ENCODE peak calls at places on chromosome 1, in seven cellular contexts. B, O, A, M, U, J and T are unnamed samples.

GRCh38 chr1:227742738-227743715 is 7.8 kb downstream of the SNAP47 start:
- DNase-seq in B (no peak), A (no peak), J (no peak), U (no peak), O (no peak), M (no peak), T (no peak)

GRCh38 chr1:70486676-70487470 is 75.8 kb downstream of the CTH start:
- DNase-seq in M (no peak), U (peak; percentile 69), J (peak; percentile 19), A (peak; percentile 39), B (no peak), O (peak; percentile 72), T (peak; percentile 92)

GRCh38 chr1:902802-903201 is 20.9 kb upstream of the SAMD11 start:
- DNase-seq in O (no peak), A (no peak), B (no peak), J (no peak), U (no peak), M (peak; percentile 48), T (no peak)

GRCh38 chr1:167105841-167106461 is 12.1 kb downstream of the STYXL2 start:
- DNase-seq in J (no peak), A (no peak), U (no peak), B (no peak), O (no peak), M (no peak), T (no peak)

GRCh38 chr1:203702130-203702577 is 62.8 kb upstream of the LAX1 start:
- DNase-seq in U (peak; percentile 70), J (peak; percentile 76), O (no peak), M (no peak), A (peak; percentile 39), B (peak; percentile 55), T (peak; percentile 40)

GRCh38 chr1:109777980-109778625 is 14.4 kb upstream of the EPS8L3 start:
- DNase-seq in U (peak; percentile 21), B (no peak), A (no peak), J (no peak), O (no peak), M (no peak), T (no peak)

GRCh38 chr1:230149751-230150584 is 82.9 kb downstream of the GALNT2 start:
- DNase-seq in M (no peak), U (no peak), J (no peak), O (no peak), A (no peak), B (no peak), T (no peak)

GRCh38 chr1:39692152-39693064 is 1.2 kb upstream of the HPCAL4 start:
- DNase-seq in B (peak; percentile 10), M (no peak), O (no peak), U (no peak), A (no peak), J (no peak), T (no peak)

GRCh38 chr1:186239211-186239610 is 135.8 kb downstream of the TPR start:
- DNase-seq in O (no peak), J (peak; percentile 38), U (no peak), A (no peak), M (no peak), B (no peak), T (peak; percentile 22)

GRCh38 chr1:30085814-30086770 is 637.3 kb downstream of the MATN1 start:
- DNase-seq in B (no peak), A (no peak), U (peak; percentile 64), J (peak; percentile 34), M (no peak), O (no peak), T (no peak)

DNA sequence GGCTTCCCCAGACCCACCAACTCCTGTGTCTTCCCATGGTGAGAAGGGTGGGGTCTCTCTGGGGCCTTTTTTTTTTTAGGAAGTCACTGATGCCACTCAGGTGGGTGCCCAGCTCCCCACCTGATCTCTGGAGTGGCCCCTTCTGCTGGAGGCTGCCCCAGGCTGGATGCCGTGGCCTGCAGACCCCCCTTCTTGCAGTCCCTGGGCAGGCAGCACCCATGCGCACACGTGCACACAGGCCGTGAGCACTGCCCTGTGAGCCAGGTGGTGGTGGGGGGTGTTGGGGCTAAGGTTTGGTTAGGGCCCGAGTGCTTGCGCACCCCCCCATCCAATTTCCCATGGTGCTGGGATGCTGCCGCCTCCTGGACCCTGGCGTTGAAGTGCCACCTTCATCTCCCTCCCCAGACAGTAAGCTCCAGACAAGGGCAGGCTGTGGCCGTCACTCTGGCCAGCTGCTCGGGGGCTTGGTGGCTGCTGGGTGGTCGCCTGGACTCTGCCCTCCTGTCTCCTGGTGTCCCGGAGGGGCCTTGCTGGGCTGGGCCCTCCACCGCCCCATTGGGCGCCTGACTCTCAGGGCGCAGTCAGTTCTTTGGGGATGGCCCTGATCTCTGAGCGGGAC is 50.6 kb downstream of the SKI start:
- DNase-seq in A (no peak), B (no peak), M (no peak), O (no peak), J (no peak), U (no peak), T (no peak)
- H3K4me3 ChIP-seq in A (no peak overlapping the region), B (no peak overlapping the region), M (no peak overlapping the region), O (no peak overlapping the region), J (no peak overlapping the region), U (no peak overlapping the region), T (no peak overlapping the region)

DNA sequence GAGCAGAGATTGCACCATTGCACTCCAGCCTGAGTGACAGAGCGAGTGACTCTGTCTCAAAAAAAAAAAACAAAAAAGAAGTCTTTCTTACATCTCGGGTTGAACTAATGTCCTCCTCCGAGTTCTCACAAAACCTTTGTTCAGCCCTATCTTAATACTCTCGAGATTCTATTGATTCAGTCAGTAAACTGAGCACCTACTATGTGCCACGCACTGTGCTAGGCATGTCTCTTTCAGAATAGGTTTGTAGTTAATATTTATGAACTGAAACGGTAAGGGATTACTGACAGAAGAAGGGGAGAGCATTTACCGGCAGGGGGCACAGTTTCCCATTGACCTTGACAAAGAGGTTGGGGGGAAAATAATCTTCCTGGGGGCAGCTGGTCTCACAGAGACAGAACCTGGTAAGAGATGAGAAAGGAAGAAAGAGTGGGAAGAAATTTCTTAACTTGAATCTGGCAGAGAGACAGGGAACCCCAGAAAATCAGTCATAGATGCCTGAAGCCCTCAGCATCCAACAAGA is 3.4 kb downstream of the PIAS3 start:
- DNase-seq in J (no peak), B (no peak), U (no peak), A (no peak), M (no peak), O (no peak), T (no peak)
- TF ChIP-seq CTCF in J (no peak), B (no peak), U (no peak), A (peak; percentile 35), M (no peak), O (no peak), T (no peak)

GRCh38 chr1:36151133-36151844 is 2.0 kb upstream of the TRAPPC3 start:
- DNase-seq in A (no peak), O (no peak), M (no peak), J (no peak), U (no peak), B (no peak), T (no peak)
- H3K4me3 ChIP-seq in A (no peak overlapping the region), O (no peak overlapping the region), M (no peak overlapping the region), J (peak overlapping the region; percentile 28), U (no peak overlapping the region), B (peak overlapping the region; percentile 36), T (peak overlapping the region; percentile 4)

DNA sequence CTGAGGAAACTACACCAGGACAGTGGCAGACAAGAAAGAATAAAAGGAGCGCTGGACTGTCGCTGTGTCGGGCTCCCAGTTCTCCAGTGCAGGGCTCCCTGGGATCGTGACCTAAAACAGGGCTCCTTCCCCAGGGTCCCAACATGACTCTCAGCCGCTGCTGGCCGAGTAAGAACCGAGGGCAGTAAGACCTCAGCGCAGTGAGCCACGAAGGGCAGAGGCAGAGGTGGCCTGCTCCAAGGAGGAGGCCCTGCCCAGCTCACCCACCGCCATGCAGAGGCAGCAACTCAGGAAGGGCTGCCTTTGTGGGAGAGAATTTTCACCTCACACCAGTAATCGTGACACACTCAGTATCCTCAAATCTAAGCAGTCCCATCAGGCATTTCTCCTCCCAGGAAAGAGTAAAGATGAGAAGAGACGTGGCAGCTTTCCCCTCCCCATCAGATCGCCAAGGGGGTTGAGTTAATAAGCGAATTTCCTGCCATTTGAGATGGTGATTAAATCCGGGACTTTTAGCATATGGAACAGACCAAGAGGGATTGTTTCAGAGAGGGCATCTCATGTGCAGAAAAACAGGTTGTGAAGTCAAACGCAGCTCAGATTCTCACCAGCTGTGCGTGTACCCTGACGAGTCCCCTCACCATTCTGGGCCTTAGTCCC is 19.8 kb upstream of the ARTN start:
- DNase-seq in U (no peak), M (no peak), A (no peak), B (no peak), O (no peak), J (no peak), T (no peak)
- TF ChIP-seq CTCF in U (no peak), M (no peak), A (no peak), B (no peak), O (no peak), J (no peak), T (no peak)

DNA sequence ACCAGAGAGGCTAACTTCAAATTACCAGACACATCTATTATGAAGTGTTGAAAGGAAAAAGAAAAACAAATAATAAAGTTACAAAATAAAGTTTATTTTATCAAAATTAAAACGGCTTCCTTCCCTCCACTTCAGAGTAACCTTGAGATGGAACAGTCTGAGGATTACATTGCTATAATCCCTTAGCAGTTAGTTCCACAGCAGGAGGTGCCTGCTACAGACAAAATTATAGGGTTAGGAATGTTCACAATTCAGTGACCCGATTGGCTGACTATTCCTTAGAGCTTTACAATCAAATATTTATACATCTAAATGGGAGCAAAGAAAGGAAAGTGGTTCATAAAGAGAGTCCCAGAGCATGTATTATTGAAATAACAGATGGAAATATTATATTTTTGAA is 71.6 kb upstream of the GORAB start:
- DNase-seq in A (no peak), U (no peak), B (no peak), O (no peak), M (no peak), J (no peak), T (no peak)
- H3K4me3 ChIP-seq in A (no peak overlapping the region), U (no peak overlapping the region), B (no peak overlapping the region), O (no peak overlapping the region), M (no peak overlapping the region), J (no peak overlapping the region), T (no peak overlapping the region)

GRCh38 chr1:107277022-107277421 is 136.2 kb downstream of the NTNG1 start:
- DNase-seq in U (peak; percentile 23), B (no peak), M (no peak), J (peak; percentile 19), A (no peak), O (no peak), T (peak; percentile 60)
- TF ChIP-seq CTCF in U (no peak), B (no peak), M (no peak), J (no peak), A (peak; percentile 65), O (peak; percentile 45), T (peak; percentile 65)

DNA sequence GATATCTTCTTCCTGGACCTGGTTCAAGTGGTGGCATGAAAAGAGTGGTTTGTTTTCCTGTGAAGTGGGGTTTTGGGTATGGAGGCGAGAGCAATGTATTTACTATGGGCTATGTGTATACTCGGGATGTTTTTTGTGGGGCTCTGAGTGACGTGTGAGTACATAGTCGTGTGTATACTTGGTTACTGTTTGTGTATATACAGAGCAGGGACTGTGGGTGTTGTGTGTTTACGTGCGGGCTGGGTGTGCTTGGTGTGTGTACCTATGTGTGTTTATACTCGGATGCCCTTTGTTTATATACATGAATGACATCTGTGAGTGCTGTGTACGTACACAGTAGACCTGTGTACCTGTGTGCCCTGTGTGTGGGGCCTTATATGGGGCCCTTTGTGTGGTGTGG is 50.0 kb downstream of the YARS1 start:
- DNase-seq in J (no peak), O (no peak), M (no peak), B (no peak), A (no peak), U (no peak), T (no peak)
- H3K4me3 ChIP-seq in J (no peak overlapping the region), O (no peak overlapping the region), M (no peak overlapping the region), B (no peak overlapping the region), A (no peak overlapping the region), U (no peak overlapping the region), T (no peak overlapping the region)